ENCODE peak calls at places on chromosomes 16 and 17, in eight cellular contexts. One of them, this sample, is unnamed.

GRCh38 chr16:10897134-10897533 is 20.1 kb downstream of the CIITA start:
- DNase-seq in HFFc6: no peak
- DNase-seq in fibroblast of the aortic adventitia: no peak
- DNase-seq in CD8-positive, alpha-beta T cell: no peak
- DNase-seq in AG10803: no peak
- DNase-seq in HFF-Myc: no peak
- DNase-seq in tibial artery: no peak
- DNase-seq in AG09319: no peak
- DNase-seq in this sample: no peak

GRCh38 chr17:31657876-31658275 is 201.2 kb downstream of the COPRS start:
- DNase-seq in CD8-positive, alpha-beta T cell: no peak
- DNase-seq in HFFc6: no peak
- DNase-seq in fibroblast of the aortic adventitia: no peak
- DNase-seq in AG09319: no peak
- DNase-seq in AG10803: no peak
- DNase-seq in HFF-Myc: no peak
- DNase-seq in tibial artery: no peak
- DNase-seq in this sample: no peak

GRCh38 chr16:80527297-80527696 is 13.5 kb upstream of the DYNLRB2 start:
- DNase-seq in fibroblast of the aortic adventitia: peak; percentile 11
- DNase-seq in AG10803: peak; percentile 22
- DNase-seq in AG09319: no peak
- DNase-seq in CD8-positive, alpha-beta T cell: peak; percentile 25
- DNase-seq in HFFc6: peak; percentile 30
- DNase-seq in tibial artery: no peak
- DNase-seq in HFF-Myc: no peak
- DNase-seq in this sample: peak; percentile 60

GRCh38 chr17:27339836-27340550 is 46.1 kb downstream of the WSB1 start:
- DNase-seq in HFFc6: no peak
- DNase-seq in AG10803: no peak
- DNase-seq in HFF-Myc: no peak
- DNase-seq in AG09319: no peak
- DNase-seq in tibial artery: no peak
- DNase-seq in CD8-positive, alpha-beta T cell: no peak
- DNase-seq in fibroblast of the aortic adventitia: no peak
- DNase-seq in this sample: no peak

GRCh38 chr17:49518346-49519078 is 23.4 kb downstream of the NGFR start:
- DNase-seq in fibroblast of the aortic adventitia: no peak
- DNase-seq in HFFc6: no peak
- DNase-seq in AG10803: no peak
- DNase-seq in AG09319: no peak
- DNase-seq in CD8-positive, alpha-beta T cell: no peak
- DNase-seq in tibial artery: no peak
- DNase-seq in HFF-Myc: no peak
- DNase-seq in this sample: no peak

GRCh38 chr16:75267631-75268264 is 16.3 kb upstream of the BCAR1 start:
- DNase-seq in HFFc6: peak; percentile 64
- DNase-seq in tibial artery: no peak
- DNase-seq in AG09319: no peak
- DNase-seq in fibroblast of the aortic adventitia: peak; percentile 28
- DNase-seq in HFF-Myc: no peak
- DNase-seq in AG10803: no peak
- DNase-seq in CD8-positive, alpha-beta T cell: no peak
- DNase-seq in this sample: no peak

GRCh38 chr16:51510416-51510815 is 359.3 kb upstream of the SALL1 start:
- DNase-seq in AG10803: no peak
- DNase-seq in tibial artery: no peak
- DNase-seq in AG09319: no peak
- DNase-seq in HFF-Myc: no peak
- DNase-seq in fibroblast of the aortic adventitia: no peak
- DNase-seq in HFFc6: no peak
- DNase-seq in CD8-positive, alpha-beta T cell: no peak
- DNase-seq in this sample: no peak

GRCh38 chr17:12667299-12667958 is 1.7 kb downstream of the MYOCD start:
- DNase-seq in HFF-Myc: no peak
- DNase-seq in HFFc6: peak; percentile 71
- DNase-seq in AG10803: peak; percentile 55
- DNase-seq in tibial artery: no peak
- DNase-seq in CD8-positive, alpha-beta T cell: no peak
- DNase-seq in AG09319: peak; percentile 23
- DNase-seq in fibroblast of the aortic adventitia: peak; percentile 51
- DNase-seq in this sample: peak; percentile 8

GRCh38 chr17:64413505-64413904 is 22.8 kb upstream of the PECAM1 start:
- DNase-seq in fibroblast of the aortic adventitia: no peak
- DNase-seq in HFFc6: no peak
- DNase-seq in HFF-Myc: no peak
- DNase-seq in CD8-positive, alpha-beta T cell: no peak
- DNase-seq in AG09319: no peak
- DNase-seq in tibial artery: no peak
- DNase-seq in AG10803: no peak
- DNase-seq in this sample: no peak

GRCh38 chr16:23506606-23506994 is 3.7 kb downstream of the GGA2 start:
- DNase-seq in HFF-Myc: no peak
- DNase-seq in tibial artery: no peak
- DNase-seq in CD8-positive, alpha-beta T cell: no peak
- DNase-seq in fibroblast of the aortic adventitia: no peak
- DNase-seq in HFFc6: no peak
- DNase-seq in AG09319: no peak
- DNase-seq in AG10803: no peak
- DNase-seq in this sample: no peak

GRCh38 chr16:23505942-23506605 is 4.2 kb downstream of the GGA2 start:
- DNase-seq in HFF-Myc: no peak
- DNase-seq in AG09319: no peak
- DNase-seq in tibial artery: no peak
- DNase-seq in AG10803: no peak
- DNase-seq in CD8-positive, alpha-beta T cell: no peak
- DNase-seq in HFFc6: no peak
- DNase-seq in fibroblast of the aortic adventitia: no peak
- DNase-seq in this sample: no peak

GRCh38 chr16:23505180-23505665 is 5.1 kb downstream of the GGA2 start:
- DNase-seq in CD8-positive, alpha-beta T cell: no peak
- DNase-seq in HFFc6: no peak
- DNase-seq in tibial artery: no peak
- DNase-seq in AG10803: no peak
- DNase-seq in fibroblast of the aortic adventitia: no peak
- DNase-seq in HFF-Myc: no peak
- DNase-seq in AG09319: no peak
- DNase-seq in this sample: no peak

GRCh38 chr16:23504076-23504452 is 6.2 kb downstream of the GGA2 start:
- DNase-seq in HFF-Myc: no peak
- DNase-seq in HFFc6: no peak
- DNase-seq in AG10803: peak; percentile 86
- DNase-seq in tibial artery: peak; percentile 54
- DNase-seq in fibroblast of the aortic adventitia: peak; percentile 89
- DNase-seq in CD8-positive, alpha-beta T cell: no peak
- DNase-seq in AG09319: no peak
- DNase-seq in this sample: no peak

DNA sequence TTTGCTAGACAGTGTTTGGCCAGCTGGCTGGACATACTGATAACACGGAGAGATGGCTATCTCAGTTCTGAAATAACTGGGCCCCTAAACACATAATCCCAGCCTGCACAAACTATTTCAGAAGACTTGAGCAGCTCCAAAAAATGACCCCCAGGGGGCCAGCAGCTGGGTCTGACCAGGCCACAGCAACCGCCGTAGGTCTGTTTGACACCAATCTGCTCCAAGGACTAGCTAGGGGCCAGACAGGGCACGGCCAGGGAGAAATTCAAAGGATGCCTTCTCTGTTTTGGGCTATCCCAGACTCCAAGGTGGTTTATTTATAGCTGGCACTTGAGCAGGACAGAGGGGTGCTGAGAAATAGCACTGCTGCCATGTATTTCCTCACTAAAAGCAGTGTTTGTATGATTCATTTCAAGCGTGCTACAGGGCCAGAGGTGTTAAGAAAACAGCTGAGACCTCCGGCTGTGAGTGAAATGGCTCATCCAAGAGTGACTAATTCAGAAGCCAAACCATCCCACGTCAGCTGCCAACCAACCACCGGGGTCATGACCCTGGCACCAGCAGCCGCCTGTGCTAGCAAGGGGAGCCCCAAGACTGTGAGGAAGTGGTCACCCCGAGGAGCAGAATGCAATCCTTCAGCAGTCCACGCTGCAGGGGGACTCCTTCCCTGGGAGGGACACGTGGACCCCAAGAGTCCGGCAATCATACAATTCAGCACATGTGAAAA is 5.7 kb downstream of the GGA2 start:
- DNase-seq in fibroblast of the aortic adventitia: peak; percentile 84
- DNase-seq in HFF-Myc: peak; percentile 71
- DNase-seq in HFFc6: peak; percentile 94
- DNase-seq in CD8-positive, alpha-beta T cell: peak; percentile 83
- DNase-seq in AG10803: peak; percentile 93
- DNase-seq in tibial artery: peak; percentile 65
- DNase-seq in AG09319: peak; percentile 7
- DNase-seq in this sample: no peak
- TF ChIP-seq CTCF in fibroblast of the aortic adventitia: no peak
- TF ChIP-seq CTCF in HFF-Myc: no peak
- TF ChIP-seq CTCF in HFFc6: peak; percentile 52
- TF ChIP-seq CTCF in CD8-positive, alpha-beta T cell: no peak
- TF ChIP-seq CTCF in AG10803: peak; percentile 6
- TF ChIP-seq CTCF in tibial artery: no peak
- TF ChIP-seq CTCF in AG09319: no peak
- TF ChIP-seq CTCF in this sample: no peak

DNA sequence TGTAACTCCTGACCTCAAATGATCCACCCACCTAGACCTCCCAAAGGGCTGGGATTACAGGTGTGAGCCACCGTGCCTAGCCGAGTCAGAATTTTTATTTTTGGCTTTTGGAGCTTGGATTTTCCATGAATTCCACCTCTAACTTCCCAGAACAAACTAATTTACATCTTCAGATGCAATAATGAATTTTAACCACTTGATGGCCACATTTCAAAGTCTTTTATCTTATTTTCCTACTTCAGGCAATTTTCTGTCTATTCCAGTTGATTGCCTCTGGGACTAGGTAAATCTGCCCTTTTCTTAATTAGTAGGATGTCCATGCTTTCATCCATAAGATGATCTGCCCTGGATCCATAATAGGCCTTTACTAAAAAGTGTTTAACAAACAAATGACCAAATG is 156.4 kb upstream of the ANKFN1 start:
- DNase-seq in fibroblast of the aortic adventitia: no peak
- DNase-seq in AG10803: no peak
- DNase-seq in CD8-positive, alpha-beta T cell: no peak
- DNase-seq in AG09319: no peak
- DNase-seq in tibial artery: no peak
- DNase-seq in HFF-Myc: no peak
- DNase-seq in HFFc6: peak; percentile 17
- DNase-seq in this sample: no peak
- TF ChIP-seq CTCF in fibroblast of the aortic adventitia: no peak
- TF ChIP-seq CTCF in AG10803: no peak
- TF ChIP-seq CTCF in CD8-positive, alpha-beta T cell: no peak
- TF ChIP-seq CTCF in AG09319: peak; percentile 18
- TF ChIP-seq CTCF in tibial artery: no peak
- TF ChIP-seq CTCF in HFF-Myc: no peak
- TF ChIP-seq CTCF in HFFc6: peak; percentile 74
- TF ChIP-seq CTCF in this sample: no peak

GRCh38 chr17:38447502-38448095 is 19.3 kb downstream of the ARHGAP23 start:
- DNase-seq in AG09319: no peak
- DNase-seq in fibroblast of the aortic adventitia: no peak
- DNase-seq in tibial artery: no peak
- DNase-seq in AG10803: peak; percentile 21
- DNase-seq in HFF-Myc: no peak
- DNase-seq in CD8-positive, alpha-beta T cell: no peak
- DNase-seq in HFFc6: no peak
- DNase-seq in this sample: no peak

GRCh38 chr17:38449364-38449763 is 21.1 kb downstream of the ARHGAP23 start:
- DNase-seq in tibial artery: no peak
- DNase-seq in CD8-positive, alpha-beta T cell: no peak
- DNase-seq in fibroblast of the aortic adventitia: no peak
- DNase-seq in HFFc6: no peak
- DNase-seq in AG10803: no peak
- DNase-seq in HFF-Myc: no peak
- DNase-seq in AG09319: no peak
- DNase-seq in this sample: no peak

GRCh38 chr17:38450699-38451029 is 22.4 kb downstream of the ARHGAP23 start:
- DNase-seq in AG09319: no peak
- DNase-seq in HFF-Myc: no peak
- DNase-seq in HFFc6: no peak
- DNase-seq in CD8-positive, alpha-beta T cell: no peak
- DNase-seq in fibroblast of the aortic adventitia: no peak
- DNase-seq in AG10803: no peak
- DNase-seq in tibial artery: no peak
- DNase-seq in this sample: no peak

GRCh38 chr17:38451030-38451839 is 23.0 kb downstream of the ARHGAP23 start:
- DNase-seq in tibial artery: no peak
- DNase-seq in AG10803: peak; percentile 89
- DNase-seq in HFFc6: peak; percentile 68
- DNase-seq in HFF-Myc: no peak
- DNase-seq in fibroblast of the aortic adventitia: peak; percentile 61
- DNase-seq in CD8-positive, alpha-beta T cell: no peak
- DNase-seq in AG09319: no peak
- DNase-seq in this sample: peak; percentile 48

DNA sequence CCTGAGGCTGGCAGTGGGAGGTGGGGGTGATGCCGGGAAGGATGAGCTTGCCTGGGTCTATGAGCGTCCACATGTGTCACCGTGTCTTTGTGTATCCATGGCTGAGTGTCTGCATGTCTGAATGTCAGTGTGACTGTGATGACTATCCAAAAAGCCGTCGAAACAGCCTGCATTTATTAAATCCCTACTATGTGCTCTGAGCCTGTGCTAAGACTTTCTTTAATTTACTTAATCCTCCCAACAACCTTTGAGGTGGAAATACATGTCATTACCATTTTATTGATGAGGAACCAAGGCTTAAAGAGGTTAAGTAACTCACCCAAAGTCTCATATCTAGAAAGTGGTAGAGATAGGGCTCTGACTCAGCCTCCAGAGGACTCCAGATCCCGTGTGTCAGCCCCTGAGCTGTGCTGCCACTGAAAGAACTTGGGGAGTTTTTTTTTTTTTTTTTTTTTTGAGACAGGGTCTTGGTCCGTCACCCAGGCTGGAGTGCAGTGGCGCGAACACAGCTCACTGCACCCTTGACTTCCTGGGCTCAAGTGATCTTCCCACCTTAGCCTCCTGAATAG is 20.0 kb downstream of the ARHGAP23 start:
- DNase-seq in HFF-Myc: no peak
- DNase-seq in HFFc6: peak; percentile 39
- DNase-seq in AG10803: no peak
- DNase-seq in fibroblast of the aortic adventitia: no peak
- DNase-seq in tibial artery: no peak
- DNase-seq in AG09319: no peak
- DNase-seq in CD8-positive, alpha-beta T cell: no peak
- DNase-seq in this sample: no peak
- TF ChIP-seq CTCF in HFF-Myc: no peak
- TF ChIP-seq CTCF in HFFc6: no peak
- TF ChIP-seq CTCF in AG10803: no peak
- TF ChIP-seq CTCF in fibroblast of the aortic adventitia: no peak
- TF ChIP-seq CTCF in tibial artery: no peak
- TF ChIP-seq CTCF in AG09319: no peak
- TF ChIP-seq CTCF in CD8-positive, alpha-beta T cell: no peak
- TF ChIP-seq CTCF in this sample: no peak

DNA sequence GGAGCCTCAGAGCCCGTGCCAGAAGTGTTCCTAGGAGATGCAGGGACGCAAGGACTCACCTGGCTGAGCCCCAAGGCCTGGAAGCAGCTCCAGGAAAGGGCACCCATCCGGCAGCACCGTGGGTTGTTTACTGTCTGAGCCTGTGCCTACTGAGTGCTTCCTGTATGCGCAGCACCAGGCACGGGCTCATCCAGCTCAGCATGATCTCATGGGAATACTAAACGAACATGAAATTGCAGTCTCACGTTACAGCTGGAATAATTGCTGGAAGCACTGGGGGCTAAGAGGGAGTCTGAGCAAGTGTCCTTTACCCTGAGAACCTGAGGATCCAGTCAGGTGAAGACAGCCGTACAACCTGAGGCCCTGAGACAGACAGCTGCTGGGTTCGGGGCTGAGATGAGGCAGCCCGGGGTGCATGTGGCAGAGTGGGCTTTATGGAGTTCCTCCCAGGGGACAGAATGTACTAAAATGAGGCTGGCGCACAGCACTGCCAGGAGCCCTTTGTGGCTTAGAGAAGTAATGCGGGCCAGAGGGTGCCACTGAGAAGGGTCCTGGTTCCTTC is 5.4 kb downstream of the CTRL start:
- DNase-seq in HFFc6: no peak
- DNase-seq in AG09319: no peak
- DNase-seq in AG10803: no peak
- DNase-seq in tibial artery: peak; percentile 69
- DNase-seq in fibroblast of the aortic adventitia: peak; percentile 34
- DNase-seq in HFF-Myc: no peak
- DNase-seq in CD8-positive, alpha-beta T cell: peak; percentile 2
- DNase-seq in this sample: no peak
- TF ChIP-seq CTCF in HFFc6: peak; percentile 39
- TF ChIP-seq CTCF in AG09319: no peak
- TF ChIP-seq CTCF in AG10803: no peak
- TF ChIP-seq CTCF in tibial artery: peak; percentile 29
- TF ChIP-seq CTCF in fibroblast of the aortic adventitia: peak; percentile 20
- TF ChIP-seq CTCF in HFF-Myc: peak; percentile 2
- TF ChIP-seq CTCF in CD8-positive, alpha-beta T cell: no peak
- TF ChIP-seq CTCF in this sample: no peak

This sample was measured in endothelial cell.